ENCODE peak calls at places on chromosomes 3 and 15, in five cellular contexts. T is H9, O is IMR-90, K is mesenchymal stem cell, L is neuronal stem cell. F is an unnamed sample.

GRCh38 chr15:67013696-67014095 is 51.7 kb upstream of the SMAD3 start:
- DNase-seq in T (peak), O (peak), K (peak), L (peak), F (peak)

GRCh38 chr3:50358355-50358926 is 880 bp downstream of the TMEM115 start:
- DNase-seq in T (no peak), O (no peak), K (no peak), L (no peak), F (no peak)

GRCh38 chr3:152073267-152073666 is 195.5 kb upstream of the MBNL1 start:
- DNase-seq in T (no peak), O (peak), K (no peak), L (no peak), F (no peak)

GRCh38 chr15:48695088-48695834 is 49.8 kb upstream of the FBN1 start:
- DNase-seq in T (no peak), O (peak), K (peak), L (no peak), F (no peak)

GRCh38 chr15:101171954-101172353 is 79.9 kb downstream of the CHSY1 start:
- DNase-seq in T (no peak), O (no peak), K (no peak), L (no peak), F (no peak)

GRCh38 chr3:183188895-183189462 is 26.4 kb upstream of the LAMP3 start:
- DNase-seq in T (peak), O (no peak), K (peak), L (peak), F (peak)

GRCh38 chr3:169133178-169134161 is 530.0 kb downstream of the MECOM start:
- DNase-seq in T (no peak), O (peak), K (peak), L (no peak), F (no peak)

GRCh38 chr15:55407631-55407948 is 569 bp downstream of the CCPG1 start:
- DNase-seq in T (no peak), O (peak), K (no peak), L (no peak), F (no peak)

GRCh38 chr3:52522651-52523251 is 10.9 kb downstream of the NT5DC2 start:
- DNase-seq in T (no peak), O (no peak), K (no peak), L (no peak), F (no peak)

GRCh38 chr3:126850370-126851085 is 132.4 kb upstream of the PLXNA1 start:
- DNase-seq in T (peak), O (peak), K (peak), L (peak), F (peak)

GRCh38 chr3:42080452-42080872 is 10.7 kb upstream of the TRAK1 start:
- DNase-seq in T (no peak), O (peak), K (peak), L (no peak), F (peak)

GRCh38 chr3:45508659-45509037 is 85.9 kb upstream of the LIMD1 start:
- DNase-seq in T (no peak), O (no peak), K (no peak), L (no peak), F (no peak)

GRCh38 chr3:123693584-123693983 is 108.7 kb upstream of the HACD2 start:
- DNase-seq in T (no peak), O (no peak), K (no peak), L (no peak), F (no peak)

GRCh38 chr15:70775160-70775559 is 11.8 kb upstream of the UACA start:
- DNase-seq in T (no peak), O (peak), K (peak), L (no peak), F (no peak)

GRCh38 chr15:88915354-88915753 is 2.2 kb upstream of the MFGE8 start:
- DNase-seq in T (no peak), O (no peak), K (no peak), L (no peak), F (no peak)

GRCh38 chr15:60338810-60339209 is 59.0 kb downstream of the ANXA2 start:
- DNase-seq in T (no peak), O (no peak), K (no peak), L (no peak), F (no peak)

GRCh38 chr3:110027446-110027845 is 690.1 kb upstream of the DPPA4 start:
- DNase-seq in T (no peak), O (peak), K (peak), L (no peak), F (no peak)

GRCh38 chr3:15500107-15500724 is 21.3 kb downstream of the COLQ start:
- DNase-seq in T (no peak), O (no peak), K (no peak), L (no peak), F (no peak)

GRCh38 chr15:74821091-74821789 is 5.2 kb upstream of the CPLX3 start:
- DNase-seq in T (peak), O (no peak), K (peak), L (no peak), F (peak)

GRCh38 chr3:194244167-194244566 is 107.0 kb downstream of the CPN2 start:
- DNase-seq in T (no peak), O (no peak), K (no peak), L (no peak), F (no peak)

GRCh38 chr15:84949845-84950569 is 31.6 kb upstream of the PDE8A start:
- DNase-seq in T (no peak), O (no peak), K (no peak), L (no peak), F (no peak)

GRCh38 chr15:98537516-98538060 is 110.8 kb upstream of the IGF1R start:
- DNase-seq in T (no peak), O (no peak), K (no peak), L (no peak), F (no peak)

GRCh38 chr3:188076176-188076575 is 77.8 kb upstream of the LPP start:
- DNase-seq in T (no peak), O (no peak), K (no peak), L (no peak), F (no peak)

GRCh38 chr3:147191795-147192385 is 214.5 kb downstream of the ZIC4 start:
- DNase-seq in T (peak), O (peak), K (peak), L (peak), F (peak)

GRCh38 chr3:10867384-10867783 is 51.4 kb downstream of the SLC6A11 start:
- DNase-seq in T (peak), O (no peak), K (no peak), L (peak), F (peak)

GRCh38 chr3:136266468-136266867 is 16.3 kb downstream of the PCCB start:
- DNase-seq in T (no peak), O (peak), K (peak), L (no peak), F (no peak)

GRCh38 chr15:38129531-38130199 is 123.0 kb upstream of the SPRED1 start:
- DNase-seq in T (no peak), O (peak), K (peak), L (peak), F (no peak)

GRCh38 chr15:26442680-26443079 is 330.2 kb downstream of the GABRB3 start:
- DNase-seq in T (no peak), O (no peak), K (no peak), L (no peak), F (no peak)

GRCh38 chr3:30620402-30621360 is 14.3 kb downstream of the TGFBR2 start:
- DNase-seq in T (no peak), O (no peak), K (peak), L (no peak), F (no peak)

GRCh38 chr3:126149960-126150515 is 30.3 kb downstream of the ALDH1L1 start:
- DNase-seq in T (no peak), O (no peak), K (no peak), L (no peak), F (no peak)

GRCh38 chr3:109643590-109643989 is 306.2 kb upstream of the DPPA4 start:
- DNase-seq in T (no peak), O (peak), K (peak), L (no peak), F (peak)

GRCh38 chr3:100802126-100802525 is 92.8 kb downstream of the TFG start:
- DNase-seq in T (no peak), O (peak), K (peak), L (no peak), F (no peak)

GRCh38 chr15:33310481-33311311 is at the start of gene RYR3:
- DNase-seq in T (peak), O (no peak), K (peak), L (peak), F (peak)
- H2BK5ac ChIP-seq in T (no peak), O (no peak), K (no peak), L (peak), F (no peak)

DNA sequence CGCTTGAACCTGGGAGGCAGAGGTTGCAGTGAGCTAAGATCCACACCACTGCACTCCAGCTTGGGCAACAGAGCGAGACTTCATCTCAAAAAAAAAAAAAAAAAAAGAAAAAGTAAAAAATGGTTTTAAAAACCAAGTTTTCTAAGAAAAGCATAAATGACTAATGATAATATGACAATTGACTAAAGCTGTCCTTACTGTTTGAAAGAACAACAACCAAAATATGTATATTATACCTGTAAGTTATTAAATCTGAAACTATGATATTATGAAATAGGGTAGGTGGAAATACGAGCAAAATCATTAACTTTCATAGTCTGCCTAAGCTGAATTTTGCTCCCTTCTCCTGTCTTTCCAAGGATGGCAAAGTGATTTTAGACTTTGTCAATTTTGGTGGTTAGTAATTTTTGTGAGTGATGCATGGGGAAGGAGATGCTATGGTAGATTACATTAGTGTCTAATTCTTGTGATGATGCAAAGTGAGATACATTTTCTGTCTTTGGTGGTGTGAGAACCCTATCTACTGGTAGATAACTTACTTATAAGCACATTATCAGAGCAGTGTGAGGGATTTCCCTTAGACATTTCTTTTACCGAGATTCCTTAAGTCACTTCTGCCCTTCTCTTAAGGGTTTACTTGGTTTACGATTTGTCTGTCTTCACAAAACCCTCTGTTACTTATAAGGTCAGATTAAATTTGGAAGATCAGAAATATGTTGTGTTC is 10.6 kb upstream of the CHD2 start:
- DNase-seq in T (no peak), O (no peak), K (no peak), L (no peak), F (no peak)
- H3K4ac ChIP-seq in T (no peak), O (no peak), K (no peak), L (no peak), F (no peak)

GRCh38 chr3:162718697-162719096 is 1222.1 kb downstream of the OTOL1 start:
- DNase-seq in T (no peak), O (no peak), K (no peak), L (no peak), F (peak)

GRCh38 chr3:162722336-162722735 is 1225.7 kb downstream of the OTOL1 start:
- DNase-seq in T (no peak), O (no peak), K (no peak), L (no peak), F (no peak)

GRCh38 chr3:162721736-162722135 is 1225.1 kb downstream of the OTOL1 start:
- DNase-seq in T (no peak), O (no peak), K (peak), L (no peak), F (peak)

GRCh38 chr3:162719684-162720341 is 1223.2 kb downstream of the OTOL1 start:
- DNase-seq in T (no peak), O (peak), K (peak), L (no peak), F (peak)
- H4K8ac ChIP-seq in T (no peak), O (no peak), K (no peak), L (no peak), F (no peak)

GRCh38 chr3:57006949-57007419 is 53.5 kb upstream of the SPATA12 start:
- DNase-seq in T (peak), O (peak), K (peak), L (no peak), F (peak)

GRCh38 chr3:57009802-57010201 is 50.7 kb upstream of the SPATA12 start:
- DNase-seq in T (no peak), O (no peak), K (no peak), L (no peak), F (no peak)

GRCh38 chr3:57006048-57006709 is 54.3 kb upstream of the SPATA12 start:
- DNase-seq in T (no peak), O (no peak), K (no peak), L (no peak), F (no peak)

GRCh38 chr3:57009367-57009766 is 51.1 kb upstream of the SPATA12 start:
- DNase-seq in T (no peak), O (peak), K (no peak), L (no peak), F (no peak)

DNA sequence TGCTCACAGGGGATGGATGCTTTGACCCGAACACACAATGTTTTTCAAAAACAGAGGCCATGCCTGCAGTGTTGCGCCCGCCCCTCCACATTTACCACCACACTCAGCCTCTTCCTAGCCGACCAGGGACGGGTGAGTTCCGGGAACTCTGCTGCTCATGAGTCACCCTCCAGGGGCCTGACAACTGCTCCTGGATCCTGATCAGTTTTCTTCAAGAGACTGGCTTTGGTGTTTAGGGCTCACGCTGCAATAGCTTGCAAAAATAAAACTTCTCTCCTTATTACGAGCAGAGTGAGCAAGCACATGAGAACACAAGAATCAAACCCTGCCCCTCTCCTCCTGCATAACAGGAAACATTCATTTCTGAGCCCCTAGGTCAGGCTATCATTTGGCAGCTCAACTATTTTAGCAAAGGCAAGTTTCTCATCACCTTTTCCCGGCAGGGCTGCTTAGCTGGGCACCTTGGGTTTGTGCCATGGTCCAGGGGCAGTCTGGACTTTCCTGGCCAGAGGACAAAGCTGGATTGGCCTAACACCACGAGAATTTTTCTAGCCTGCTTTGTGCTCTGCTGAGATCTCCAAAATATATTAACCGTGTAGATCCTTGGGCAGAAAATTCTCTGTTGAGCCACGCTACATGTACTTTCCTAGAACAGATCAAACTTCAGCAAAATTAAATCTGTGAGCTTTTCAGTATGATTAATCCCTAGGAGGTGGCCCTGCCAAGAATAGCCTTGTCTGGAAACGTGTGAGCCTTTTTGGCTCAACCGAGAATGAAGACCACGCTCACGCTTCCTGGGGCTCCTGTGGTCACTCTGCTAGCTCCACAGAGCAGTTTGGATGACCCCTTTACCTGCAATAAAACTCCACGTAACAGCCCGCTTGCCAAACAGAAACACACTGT is 52.7 kb upstream of the SPATA12 start:
- DNase-seq in T (no peak), O (peak), K (peak), L (no peak), F (peak)
- H2BK5ac ChIP-seq in T (no peak), O (peak), K (no peak), L (no peak), F (no peak)

GRCh38 chr3:38455639-38456430 is 2.1 kb downstream of the ACVR2B start:
- DNase-seq in T (no peak), O (peak), K (peak), L (no peak), F (peak)
- H3K4ac ChIP-seq in T (no peak), O (no peak), K (no peak), L (no peak), F (no peak)

DNA sequence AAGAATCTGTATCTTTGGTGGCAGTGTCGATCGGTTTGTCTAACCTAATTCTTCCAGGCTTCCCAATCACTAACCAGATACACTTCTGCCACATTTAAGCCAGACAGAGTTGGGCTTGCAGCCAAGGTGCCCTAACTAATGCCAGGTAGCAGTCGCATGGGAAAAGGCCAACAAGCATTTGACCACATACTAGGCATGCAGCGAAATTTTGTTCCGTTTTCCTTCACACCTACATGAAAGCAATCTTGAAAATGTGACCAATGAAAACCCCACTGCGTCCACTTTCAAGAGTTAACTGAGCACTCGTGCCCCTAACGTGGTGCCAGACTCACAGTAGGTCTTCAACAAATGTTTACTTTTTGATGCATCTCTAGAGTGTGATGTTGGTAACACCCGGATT is 192.2 kb upstream of the TPM1 start:
- DNase-seq in T (no peak), O (no peak), K (no peak), L (no peak), F (no peak)
- H4K8ac ChIP-seq in T (no peak), O (peak), K (no peak), L (no peak), F (no peak)

DNA sequence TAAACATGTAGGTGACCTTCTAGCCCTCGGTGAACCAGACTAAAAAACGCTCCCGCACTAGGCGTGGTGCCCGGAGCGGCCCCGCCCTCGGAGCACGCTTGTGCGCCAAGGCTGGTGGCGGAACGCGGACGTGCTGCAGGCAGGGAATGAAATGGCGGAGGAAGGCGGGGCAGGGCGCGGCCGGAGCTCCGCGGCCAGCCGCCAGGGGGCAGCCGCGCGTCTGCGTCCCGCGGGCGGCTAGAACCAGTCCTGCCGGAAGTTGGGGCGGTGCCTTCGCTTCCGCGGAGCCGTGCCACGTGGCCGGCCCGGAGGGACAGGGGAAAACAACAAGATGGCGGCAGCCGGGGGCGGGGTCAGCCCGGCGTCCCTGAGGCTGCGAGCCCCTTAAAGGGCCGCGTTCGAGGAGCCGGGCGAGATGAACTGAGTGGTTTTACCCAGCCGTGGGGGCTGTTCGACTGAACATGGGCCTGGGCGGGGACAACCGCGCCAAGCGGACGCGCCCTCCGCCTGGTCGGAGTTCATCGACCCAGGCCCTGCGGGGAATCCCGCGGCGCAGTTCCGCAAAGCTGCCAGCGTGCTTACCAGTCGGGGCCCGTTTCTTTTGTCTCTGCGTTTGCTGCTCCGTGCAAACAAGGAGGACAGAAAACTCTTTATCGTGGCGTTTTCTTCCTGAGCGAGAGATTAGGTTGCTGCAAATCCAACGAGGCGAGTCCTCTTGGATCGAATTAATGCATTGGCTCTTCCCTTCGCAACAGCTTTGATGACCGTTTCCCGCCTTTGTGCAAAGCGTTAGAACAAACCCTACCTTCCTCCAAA is 90.9 kb upstream of the CHD2 start:
- DNase-seq in T (peak), O (peak), K (peak), L (peak), F (peak)
- H2BK5ac ChIP-seq in T (peak), O (peak), K (peak), L (peak), F (peak)

DNA sequence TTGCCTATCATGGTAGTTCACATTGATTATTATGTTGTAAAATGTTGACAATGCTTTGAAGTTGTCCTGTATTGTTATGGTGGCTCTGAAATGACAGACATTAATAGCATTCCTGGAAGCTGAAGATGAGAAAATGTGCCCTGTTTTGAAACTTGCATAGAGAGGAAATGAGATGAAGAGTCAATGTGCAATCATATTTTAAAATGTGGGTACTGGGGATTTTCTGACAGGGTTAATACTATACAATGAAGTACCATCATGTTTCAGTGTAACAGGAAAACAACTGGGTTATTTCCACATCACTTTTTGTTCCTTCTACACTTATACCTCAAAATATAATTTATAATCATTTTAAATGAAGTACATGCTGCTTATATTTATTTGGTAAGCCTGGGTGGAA is 2.9 kb downstream of the RBMS3 start:
- DNase-seq in T (no peak), O (no peak), K (no peak), L (no peak), F (no peak)
- H3K4ac ChIP-seq in T (no peak), O (peak), K (no peak), L (no peak), F (no peak)

GRCh38 chr3:122382888-122383666 is at the start of gene MIX23:
- DNase-seq in T (peak), O (peak), K (peak), L (peak), F (peak)
- H4K8ac ChIP-seq in T (peak), O (peak), K (peak), L (no peak), F (peak)